ENCODE peak calls at places on chromosome 20, in seven cellular contexts. E is WTC11, D is GM06990, K is activated B cell treated with CpG ODN at 0.5 μM for 24 hours, U is left lung, J is osteocyte, M is Panc1. Z is an unnamed sample.

GRCh38 chr20:50246367-50247195 is 56.0 kb downstream of the CEBPB start:
- DNase-seq in J (no peak), D (no peak), M (no peak), K (no peak), E (no peak), U (no peak), Z (no peak)

GRCh38 chr20:50724851-50725721 is 6.3 kb upstream of the PARD6B start:
- DNase-seq in E (peak), M (no peak), U (peak), J (peak), D (no peak), K (no peak), Z (no peak)

GRCh38 chr20:39823239-39823638 is 861.1 kb downstream of the DHX35 start:
- DNase-seq in E (no peak), D (no peak), J (no peak), U (no peak), K (no peak), M (no peak), Z (no peak)

GRCh38 chr20:5908981-5909380 is 41.4 kb downstream of the TRMT6 start:
- DNase-seq in U (no peak), K (no peak), J (peak), E (no peak), D (no peak), M (no peak), Z (no peak)

GRCh38 chr20:52722926-52723325 is 249.2 kb upstream of the TSHZ2 start:
- DNase-seq in U (no peak), D (no peak), E (no peak), J (no peak), M (no peak), K (no peak), Z (no peak)

GRCh38 chr20:60011512-60012507 is 53.6 kb downstream of the CDH26 start:
- DNase-seq in U (no peak), M (no peak), E (no peak), D (no peak), K (no peak), J (peak), Z (no peak)

GRCh38 chr20:23167436-23167835 is 81.3 kb upstream of the CD93 start:
- DNase-seq in E (no peak), D (no peak), U (no peak), M (no peak), K (no peak), J (no peak), Z (no peak)

GRCh38 chr20:61345656-61346055 is 93.6 kb downstream of the CDH4 start:
- DNase-seq in U (no peak), K (no peak), J (no peak), D (no peak), M (no peak), E (no peak), Z (no peak)

GRCh38 chr20:44068780-44069191 is 118.2 kb downstream of the JPH2 start:
- DNase-seq in U (no peak), D (no peak), J (peak), M (no peak), K (peak), E (no peak), Z (no peak)

GRCh38 chr20:24236204-24236603 is 233.2 kb upstream of the SYNDIG1 start:
- DNase-seq in D (no peak), U (no peak), M (no peak), K (no peak), J (no peak), E (no peak), Z (no peak)

GRCh38 chr20:595330-596308 is 14.5 kb downstream of the TCF15 start:
- DNase-seq in U (no peak), J (no peak), E (no peak), D (no peak), M (no peak), K (no peak), Z (no peak)

GRCh38 chr20:47466193-47466592 is 35.5 kb upstream of the NCOA3 start:
- DNase-seq in D (no peak), M (no peak), U (no peak), E (no peak), J (no peak), K (no peak), Z (no peak)

GRCh38 chr20:53492212-53492611 is 101.4 kb downstream of the ZNF217 start:
- DNase-seq in M (no peak), U (no peak), K (no peak), J (no peak), D (no peak), E (no peak), Z (no peak)

GRCh38 chr20:35129647-35130069 is 17.5 kb downstream of the EDEM2 start:
- DNase-seq in K (no peak), D (no peak), U (no peak), E (no peak), M (peak), J (no peak), Z (no peak)

GRCh38 chr20:5657190-5657872 is 92.9 kb upstream of the SHLD1 start:
- DNase-seq in M (peak), J (no peak), U (peak), K (no peak), D (no peak), E (no peak), Z (no peak)

GRCh38 chr20:64230461-64231145 is 24.9 kb upstream of the PCMTD2 start:
- DNase-seq in U (no peak), K (no peak), M (no peak), J (no peak), E (no peak), D (no peak), Z (no peak)

GRCh38 chr20:29085625-29086024 is 2171.8 kb upstream of the DEFB115 start:
- DNase-seq in U (no peak), K (no peak), E (no peak), J (no peak), D (no peak), M (no peak), Z (no peak)

GRCh38 chr20:29079769-29080690 is 2177.4 kb upstream of the DEFB115 start:
- DNase-seq in J (no peak), K (no peak), U (no peak), E (no peak), M (peak), D (no peak), Z (no peak)
- TF ChIP-seq CTCF in J (no peak), K (no peak), U (no peak), E (no peak), M (peak), D (no peak), Z (no peak)

DNA sequence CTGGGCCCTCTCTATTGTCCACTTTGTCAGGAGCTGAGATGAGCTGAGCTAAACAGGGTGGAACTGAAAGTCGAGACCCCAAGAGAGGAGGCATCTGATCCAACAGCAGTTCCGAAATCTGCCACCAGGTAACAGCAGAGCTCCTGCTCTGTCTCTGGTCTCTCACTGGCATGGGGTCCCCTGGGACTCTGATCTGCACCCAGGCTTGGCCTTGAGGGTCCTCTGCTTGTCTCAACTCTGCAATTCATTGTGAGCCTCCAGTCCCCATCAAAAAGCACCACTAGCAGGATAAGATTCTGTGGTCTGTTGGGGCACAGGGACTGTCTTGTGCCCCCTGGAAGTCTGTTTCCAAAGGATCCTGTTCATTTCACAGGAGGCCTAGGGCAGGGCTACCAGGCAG is 62.5 kb upstream of the TOP1 start:
- DNase-seq in J (peak), K (no peak), E (peak), U (no peak), M (peak), D (no peak), Z (no peak)
- TF ChIP-seq CTCF in J (peak), K (no peak), E (peak), U (no peak), M (peak), D (peak), Z (no peak)

DNA sequence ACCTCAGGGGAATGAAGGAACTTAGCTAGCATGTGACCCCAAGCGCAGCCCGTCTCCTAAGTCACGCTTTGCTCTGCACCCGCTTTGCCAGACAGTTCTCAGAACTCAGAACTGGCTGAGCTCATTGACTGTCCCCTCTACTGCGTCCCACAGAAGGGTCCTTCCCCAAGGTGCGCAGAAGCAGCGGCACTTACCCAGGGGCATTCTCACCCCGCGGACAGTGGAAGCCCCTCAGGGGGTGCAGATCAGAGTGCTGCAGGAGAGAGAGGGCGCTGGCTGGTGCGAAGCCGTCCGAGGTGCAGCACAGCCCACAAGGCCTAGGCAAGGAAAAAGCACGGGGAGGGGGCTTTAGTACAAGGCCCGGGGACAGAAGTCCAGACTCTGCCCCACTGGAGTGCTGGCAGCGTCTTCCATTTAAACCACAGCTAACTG is 802 bp downstream of the SNHG17 start:
- DNase-seq in K (peak), E (no peak), D (peak), J (no peak), U (peak), M (no peak), Z (peak)
- TF ChIP-seq CTCF in K (no peak), E (no peak), D (no peak), J (no peak), U (no peak), M (no peak), Z (no peak)

GRCh38 chr20:7178004-7178403 is 410.5 kb downstream of the BMP2 start:
- DNase-seq in J (no peak), E (no peak), M (no peak), K (no peak), D (no peak), U (no peak), Z (no peak)

GRCh38 chr20:7171911-7172310 is 404.4 kb downstream of the BMP2 start:
- DNase-seq in K (no peak), M (no peak), U (no peak), J (no peak), D (no peak), E (no peak), Z (no peak)

GRCh38 chr20:7180261-7181045 is 413.0 kb downstream of the BMP2 start:
- DNase-seq in J (no peak), E (no peak), U (no peak), K (no peak), D (no peak), M (no peak), Z (no peak)

DNA sequence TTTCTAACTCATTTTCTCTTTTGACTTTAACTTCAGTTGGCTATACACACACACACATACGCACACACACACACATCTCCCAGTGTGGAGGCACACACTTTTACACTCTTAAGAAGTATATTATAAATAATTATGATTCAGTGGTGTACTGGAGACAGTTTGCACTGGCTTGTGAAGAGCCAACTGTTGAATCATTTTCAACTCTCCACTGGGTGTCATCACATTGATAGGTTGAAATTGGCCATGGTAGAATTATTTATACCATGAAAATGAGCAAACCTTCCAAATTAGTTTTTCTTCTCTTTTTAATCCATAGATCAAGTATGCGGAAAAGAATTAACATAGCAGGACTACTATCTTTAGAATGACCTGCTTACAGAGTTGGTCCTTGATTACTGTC is 407.1 kb downstream of the BMP2 start:
- DNase-seq in J (no peak), U (no peak), E (no peak), D (no peak), M (no peak), K (no peak), Z (no peak)
- TF ChIP-seq CTCF in J (no peak), U (no peak), E (no peak), D (no peak), M (no peak), K (no peak), Z (no peak)

GRCh38 chr20:12970372-12970821 is 38.4 kb upstream of the SPTLC3 start:
- DNase-seq in U (no peak), M (peak), D (no peak), K (no peak), J (no peak), E (no peak), Z (no peak)
- TF ChIP-seq CTCF in U (peak), M (peak), D (peak), K (no peak), J (peak), E (no peak), Z (no peak)

Z was measured in natural killer cell.